ENCODE peak calls at places on chromosome 6, in six cellular contexts. One of them, this sample, is unnamed.

GRCh38 chr6:68279793-68280557 is 355.1 kb upstream of the ADGRB3 start:
- DNase-seq in Peyer's patch: no peak
- DNase-seq in Karpas-422: no peak
- DNase-seq in GM23338: no peak
- DNase-seq in left ventricle myocardium inferior: no peak
- DNase-seq in PC-9: no peak
- DNase-seq in this sample: no peak

GRCh38 chr6:82954351-82954750 is 111.3 kb downstream of the UBE3D start:
- DNase-seq in Peyer's patch: no peak
- DNase-seq in left ventricle myocardium inferior: no peak
- DNase-seq in PC-9: no peak
- DNase-seq in GM23338: no peak
- DNase-seq in Karpas-422: no peak
- DNase-seq in this sample: no peak

GRCh38 chr6:146337376-146337775 is 206.3 kb upstream of the RAB32 start:
- DNase-seq in left ventricle myocardium inferior: no peak
- DNase-seq in PC-9: no peak
- DNase-seq in Karpas-422: no peak
- DNase-seq in Peyer's patch: no peak
- DNase-seq in GM23338: no peak
- DNase-seq in this sample: no peak

GRCh38 chr6:56900784-56901183 is 54.1 kb upstream of the BEND6 start:
- DNase-seq in Karpas-422: no peak
- DNase-seq in PC-9: no peak
- DNase-seq in GM23338: no peak
- DNase-seq in Peyer's patch: no peak
- DNase-seq in left ventricle myocardium inferior: no peak
- DNase-seq in this sample: no peak

GRCh38 chr6:116973992-116974391 is 97.0 kb downstream of the RFX6 start:
- DNase-seq in Peyer's patch: no peak
- DNase-seq in GM23338: no peak
- DNase-seq in PC-9: no peak
- DNase-seq in left ventricle myocardium inferior: no peak
- DNase-seq in Karpas-422: no peak
- DNase-seq in this sample: no peak

GRCh38 chr6:136551103-136551502 is 881 bp upstream of the MAP7 start:
- DNase-seq in Karpas-422: no peak
- DNase-seq in left ventricle myocardium inferior: no peak
- DNase-seq in PC-9: no peak
- DNase-seq in Peyer's patch: no peak
- DNase-seq in GM23338: no peak
- DNase-seq in this sample: no peak

GRCh38 chr6:42450314-42451145 is 1.2 kb downstream of the TRERF1 start:
- DNase-seq in GM23338: peak; percentile 43
- DNase-seq in left ventricle myocardium inferior: no peak
- DNase-seq in Peyer's patch: peak; percentile 52
- DNase-seq in PC-9: no peak
- DNase-seq in Karpas-422: peak; percentile 65
- DNase-seq in this sample: no peak

GRCh38 chr6:149951626-149952025 is 9.8 kb downstream of the ULBP2 start:
- DNase-seq in Peyer's patch: no peak
- DNase-seq in Karpas-422: no peak
- DNase-seq in GM23338: no peak
- DNase-seq in left ventricle myocardium inferior: no peak
- DNase-seq in PC-9: no peak
- DNase-seq in this sample: no peak

GRCh38 chr6:77466055-77467028 is 3.1 kb upstream of the HTR1B start:
- DNase-seq in PC-9: no peak
- DNase-seq in GM23338: peak; percentile 86
- DNase-seq in Karpas-422: peak; percentile 79
- DNase-seq in left ventricle myocardium inferior: peak; percentile 17
- DNase-seq in Peyer's patch: peak; percentile 61
- DNase-seq in this sample: peak; percentile 65

GRCh38 chr6:68024570-68025269 is 610.4 kb upstream of the ADGRB3 start:
- DNase-seq in left ventricle myocardium inferior: no peak
- DNase-seq in PC-9: no peak
- DNase-seq in Peyer's patch: no peak
- DNase-seq in Karpas-422: no peak
- DNase-seq in GM23338: no peak
- DNase-seq in this sample: no peak

GRCh38 chr6:109455161-109455501 is 441 bp downstream of the MICAL1 start:
- DNase-seq in Peyer's patch: peak; percentile 81
- DNase-seq in PC-9: no peak
- DNase-seq in GM23338: peak; percentile 72
- DNase-seq in left ventricle myocardium inferior: no peak
- DNase-seq in Karpas-422: no peak
- DNase-seq in this sample: no peak

GRCh38 chr6:109874086-109874485 is 104.0 kb upstream of the GPR6 start:
- DNase-seq in PC-9: no peak
- DNase-seq in GM23338: no peak
- DNase-seq in Karpas-422: peak; percentile 16
- DNase-seq in Peyer's patch: no peak
- DNase-seq in left ventricle myocardium inferior: no peak
- DNase-seq in this sample: no peak

GRCh38 chr6:140602843-140603242 is 1228.4 kb upstream of the CITED2 start:
- DNase-seq in GM23338: no peak
- DNase-seq in left ventricle myocardium inferior: no peak
- DNase-seq in Karpas-422: no peak
- DNase-seq in PC-9: no peak
- DNase-seq in Peyer's patch: no peak
- DNase-seq in this sample: no peak

GRCh38 chr6:159267165-159267564 is 98.0 kb downstream of the FNDC1 start:
- DNase-seq in GM23338: peak; percentile 57
- DNase-seq in left ventricle myocardium inferior: no peak
- DNase-seq in Peyer's patch: no peak
- DNase-seq in Karpas-422: no peak
- DNase-seq in PC-9: no peak
- DNase-seq in this sample: no peak

GRCh38 chr6:129717287-129717686 is 7.3 kb upstream of the ARHGAP18 start:
- DNase-seq in GM23338: no peak
- DNase-seq in left ventricle myocardium inferior: no peak
- DNase-seq in Karpas-422: no peak
- DNase-seq in Peyer's patch: no peak
- DNase-seq in PC-9: no peak
- DNase-seq in this sample: no peak

GRCh38 chr6:31057426-31058003 is 47.2 kb downstream of the MUC22 start:
- DNase-seq in Peyer's patch: no peak
- DNase-seq in Karpas-422: no peak
- DNase-seq in GM23338: peak; percentile 17
- DNase-seq in PC-9: no peak
- DNase-seq in left ventricle myocardium inferior: no peak
- DNase-seq in this sample: peak; percentile 89

GRCh38 chr6:112225691-112226090 is 28.7 kb downstream of the LAMA4 start:
- DNase-seq in PC-9: no peak
- DNase-seq in GM23338: no peak
- DNase-seq in Peyer's patch: no peak
- DNase-seq in Karpas-422: no peak
- DNase-seq in left ventricle myocardium inferior: no peak
- DNase-seq in this sample: no peak

GRCh38 chr6:85754894-85755293 is 112.2 kb upstream of the SYNCRIP start:
- DNase-seq in PC-9: no peak
- DNase-seq in Peyer's patch: no peak
- DNase-seq in left ventricle myocardium inferior: no peak
- DNase-seq in Karpas-422: no peak
- DNase-seq in GM23338: no peak
- DNase-seq in this sample: no peak

GRCh38 chr6:89952696-89953095 is 58.4 kb downstream of the GJA10 start:
- DNase-seq in Peyer's patch: peak; percentile 79
- DNase-seq in GM23338: no peak
- DNase-seq in left ventricle myocardium inferior: no peak
- DNase-seq in PC-9: no peak
- DNase-seq in Karpas-422: no peak
- DNase-seq in this sample: peak; percentile 94

GRCh38 chr6:7562769-7563168 is 21.3 kb downstream of the DSP start:
- DNase-seq in GM23338: no peak
- DNase-seq in left ventricle myocardium inferior: no peak
- DNase-seq in Karpas-422: no peak
- DNase-seq in PC-9: no peak
- DNase-seq in Peyer's patch: no peak
- DNase-seq in this sample: no peak
- H3K27me3 ChIP-seq in GM23338: no peaks in the 10 kb centered on the region
- H3K27me3 ChIP-seq in left ventricle myocardium inferior: peaks cover 12% of the 10 kb centered on the region
- H3K27me3 ChIP-seq in Karpas-422: no peaks in the 10 kb centered on the region
- H3K27me3 ChIP-seq in PC-9: no peaks in the 10 kb centered on the region
- H3K27me3 ChIP-seq in Peyer's patch: no peaks in the 10 kb centered on the region
- H3K27me3 ChIP-seq in this sample: no peaks in the 10 kb centered on the region

GRCh38 chr6:165660881-165661415 is 2.1 kb downstream of the PDE10A start:
- DNase-seq in Peyer's patch: no peak
- DNase-seq in GM23338: no peak
- DNase-seq in Karpas-422: no peak
- DNase-seq in left ventricle myocardium inferior: peak; percentile 41
- DNase-seq in PC-9: no peak
- DNase-seq in this sample: no peak

GRCh38 chr6:165658395-165659058 is 4.5 kb downstream of the PDE10A start:
- DNase-seq in GM23338: no peak
- DNase-seq in left ventricle myocardium inferior: no peak
- DNase-seq in Peyer's patch: no peak
- DNase-seq in Karpas-422: no peak
- DNase-seq in PC-9: no peak
- DNase-seq in this sample: no peak

GRCh38 chr6:165662041-165662491 is 975 bp downstream of the PDE10A start:
- DNase-seq in GM23338: peak; percentile 53
- DNase-seq in PC-9: no peak
- DNase-seq in Karpas-422: no peak
- DNase-seq in Peyer's patch: no peak
- DNase-seq in left ventricle myocardium inferior: peak; percentile 51
- DNase-seq in this sample: no peak

GRCh38 chr6:165661416-165662001 is 1.5 kb downstream of the PDE10A start:
- DNase-seq in left ventricle myocardium inferior: no peak
- DNase-seq in Peyer's patch: no peak
- DNase-seq in PC-9: no peak
- DNase-seq in GM23338: no peak
- DNase-seq in Karpas-422: no peak
- DNase-seq in this sample: no peak

GRCh38 chr6:165659945-165660862 is 2.8 kb downstream of the PDE10A start:
- DNase-seq in Karpas-422: no peak
- DNase-seq in PC-9: no peak
- DNase-seq in GM23338: peak; percentile 75
- DNase-seq in Peyer's patch: no peak
- DNase-seq in left ventricle myocardium inferior: no peak
- DNase-seq in this sample: no peak
- H3K27me3 ChIP-seq in Karpas-422: no peaks in the 10 kb centered on the region
- H3K27me3 ChIP-seq in PC-9: peaks cover 29% of the 10 kb centered on the region
- H3K27me3 ChIP-seq in GM23338: peaks cover 85% of the 10 kb centered on the region
- H3K27me3 ChIP-seq in Peyer's patch: peaks cover 26% of the 10 kb centered on the region
- H3K27me3 ChIP-seq in left ventricle myocardium inferior: peaks cover 15% of the 10 kb centered on the region
- H3K27me3 ChIP-seq in this sample: peaks cover 60% of the 10 kb centered on the region

GRCh38 chr6:46736913-46737312 is 1.7 kb upstream of the PLA2G7 start:
- DNase-seq in left ventricle myocardium inferior: no peak
- DNase-seq in GM23338: no peak
- DNase-seq in PC-9: peak; percentile 58
- DNase-seq in Karpas-422: no peak
- DNase-seq in Peyer's patch: no peak
- DNase-seq in this sample: peak; percentile 57
- H3K27me3 ChIP-seq in left ventricle myocardium inferior: peaks cover 54% of the 10 kb centered on the region
- H3K27me3 ChIP-seq in GM23338: peaks cover 28% of the 10 kb centered on the region
- H3K27me3 ChIP-seq in PC-9: no peaks in the 10 kb centered on the region
- H3K27me3 ChIP-seq in Karpas-422: no peaks in the 10 kb centered on the region
- H3K27me3 ChIP-seq in Peyer's patch: no peaks in the 10 kb centered on the region
- H3K27me3 ChIP-seq in this sample: no peaks in the 10 kb centered on the region

DNA sequence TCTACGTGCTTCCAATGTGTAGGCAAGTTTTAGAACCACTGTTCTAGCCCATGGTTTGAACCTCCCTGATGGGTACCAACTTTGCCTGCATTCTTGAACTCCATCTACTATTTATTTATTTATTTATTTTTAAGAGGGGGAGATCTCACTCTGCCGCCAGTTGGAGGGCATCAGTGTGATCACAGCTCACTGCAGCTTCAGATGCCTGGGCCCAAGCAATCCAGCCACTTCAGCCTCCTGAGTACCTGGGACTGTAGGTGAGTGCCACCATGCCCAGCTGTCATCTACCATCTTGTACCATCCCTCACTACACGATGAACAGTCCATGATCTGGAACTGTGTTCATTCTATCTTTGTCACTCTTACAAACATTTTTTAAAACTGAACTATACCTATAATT is 28.2 kb downstream of the HLA-F start:
- DNase-seq in Karpas-422: no peak
- DNase-seq in PC-9: no peak
- DNase-seq in GM23338: no peak
- DNase-seq in left ventricle myocardium inferior: no peak
- DNase-seq in Peyer's patch: no peak
- DNase-seq in this sample: no peak
- H3K27me3 ChIP-seq in Karpas-422: no peaks in the 10 kb centered on the region
- H3K27me3 ChIP-seq in PC-9: no peaks in the 10 kb centered on the region
- H3K27me3 ChIP-seq in GM23338: peaks cover 74% of the 10 kb centered on the region
- H3K27me3 ChIP-seq in left ventricle myocardium inferior: no peaks in the 10 kb centered on the region
- H3K27me3 ChIP-seq in Peyer's patch: no peaks in the 10 kb centered on the region
- H3K27me3 ChIP-seq in this sample: no peaks in the 10 kb centered on the region

GRCh38 chr6:10332121-10332520 is 82.8 kb downstream of the TFAP2A start:
- DNase-seq in left ventricle myocardium inferior: no peak
- DNase-seq in Peyer's patch: no peak
- DNase-seq in PC-9: no peak
- DNase-seq in Karpas-422: no peak
- DNase-seq in GM23338: no peak
- DNase-seq in this sample: no peak
- H3K27me3 ChIP-seq in left ventricle myocardium inferior: peaks cover 12% of the 10 kb centered on the region
- H3K27me3 ChIP-seq in Peyer's patch: no peaks in the 10 kb centered on the region
- H3K27me3 ChIP-seq in PC-9: no peaks in the 10 kb centered on the region
- H3K27me3 ChIP-seq in Karpas-422: no peaks in the 10 kb centered on the region
- H3K27me3 ChIP-seq in GM23338: no peaks in the 10 kb centered on the region
- H3K27me3 ChIP-seq in this sample: no peaks in the 10 kb centered on the region

DNA sequence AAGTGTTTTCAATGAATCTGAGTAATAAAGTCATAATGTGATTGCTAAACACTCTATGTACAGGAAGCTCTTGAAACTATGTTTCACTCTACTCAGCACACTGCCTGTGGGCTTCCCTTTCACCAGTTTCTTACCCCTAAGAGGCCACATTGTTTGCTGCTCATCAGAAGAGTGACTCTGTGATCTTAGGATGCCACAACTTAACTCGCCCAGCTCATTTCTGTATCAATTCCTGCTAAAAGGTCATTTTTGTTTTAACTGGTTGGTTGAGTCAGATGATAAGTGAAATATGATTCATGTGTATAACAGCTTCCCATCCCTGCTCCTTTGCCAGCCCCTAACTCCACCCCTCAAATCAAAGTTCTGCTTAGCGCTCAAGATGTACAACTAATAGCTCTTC is 9.8 kb upstream of the NDUFAF4 start:
- DNase-seq in PC-9: peak; percentile 55
- DNase-seq in Karpas-422: no peak
- DNase-seq in GM23338: no peak
- DNase-seq in left ventricle myocardium inferior: no peak
- DNase-seq in Peyer's patch: no peak
- DNase-seq in this sample: peak; percentile 43
- H3K27me3 ChIP-seq in PC-9: no peaks in the 10 kb centered on the region
- H3K27me3 ChIP-seq in Karpas-422: no peaks in the 10 kb centered on the region
- H3K27me3 ChIP-seq in GM23338: no peaks in the 10 kb centered on the region
- H3K27me3 ChIP-seq in left ventricle myocardium inferior: peaks cover 8% of the 10 kb centered on the region
- H3K27me3 ChIP-seq in Peyer's patch: no peaks in the 10 kb centered on the region
- H3K27me3 ChIP-seq in this sample: peaks cover 23% of the 10 kb centered on the region

GRCh38 chr6:29793796-29794195 is 33.8 kb upstream of the HLA-G start:
- DNase-seq in PC-9: no peak
- DNase-seq in Peyer's patch: no peak
- DNase-seq in Karpas-422: no peak
- DNase-seq in GM23338: no peak
- DNase-seq in left ventricle myocardium inferior: no peak
- DNase-seq in this sample: no peak
- H3K27me3 ChIP-seq in PC-9: no peaks in the 10 kb centered on the region
- H3K27me3 ChIP-seq in Peyer's patch: no peaks in the 10 kb centered on the region
- H3K27me3 ChIP-seq in Karpas-422: no peaks in the 10 kb centered on the region
- H3K27me3 ChIP-seq in GM23338: peaks cover 48% of the 10 kb centered on the region
- H3K27me3 ChIP-seq in left ventricle myocardium inferior: peaks cover 59% of the 10 kb centered on the region
- H3K27me3 ChIP-seq in this sample: no peaks in the 10 kb centered on the region

GRCh38 chr6:23262864-23263263 is 693.5 kb downstream of the HDGFL1 start:
- DNase-seq in left ventricle myocardium inferior: no peak
- DNase-seq in PC-9: no peak
- DNase-seq in Karpas-422: no peak
- DNase-seq in GM23338: no peak
- DNase-seq in Peyer's patch: no peak
- DNase-seq in this sample: no peak
- H3K27me3 ChIP-seq in left ventricle myocardium inferior: no peaks in the 10 kb centered on the region
- H3K27me3 ChIP-seq in PC-9: no peaks in the 10 kb centered on the region
- H3K27me3 ChIP-seq in Karpas-422: no peaks in the 10 kb centered on the region
- H3K27me3 ChIP-seq in GM23338: no peaks in the 10 kb centered on the region
- H3K27me3 ChIP-seq in Peyer's patch: no peaks in the 10 kb centered on the region
- H3K27me3 ChIP-seq in this sample: no peaks in the 10 kb centered on the region